ENCODE peak calls at places on chromosomes 11 and 22, in seven cellular contexts. V is naive thymus-derived CD4-positive, alpha-beta T cell; R is transverse colon; L is HCT116; D is CD4-positive, CD25-positive, alpha-beta regulatory T cell; J is tibial artery; A is IMR-90. M is an unnamed sample.

GRCh38 chr11:2154889-2155288 is 6.1 kb downstream of the INS start:
- DNase-seq in V (no peak), R (no peak), L (no peak), D (no peak), J (no peak), A (no peak), M (no peak)

GRCh38 chr11:86702387-86702983 is 30.1 kb upstream of the ME3 start:
- DNase-seq in V (no peak), R (no peak), L (no peak), D (no peak), J (no peak), A (no peak), M (no peak)

GRCh38 chr11:12224537-12224893 is 114.1 kb downstream of the MICAL2 start:
- DNase-seq in V (peak; percentile 86), R (peak; percentile 76), L (no peak), D (peak; percentile 90), J (peak; percentile 85), A (peak; percentile 94), M (no peak)

GRCh38 chr11:4436424-4436823 is 12.7 kb upstream of the OR52K2 start:
- DNase-seq in V (no peak), R (no peak), L (no peak), D (no peak), J (no peak), A (no peak), M (no peak)

GRCh38 chr22:20390394-20390907 is 3.5 kb upstream of the ZNF74 start:
- DNase-seq in V (no peak), R (no peak), L (no peak), D (no peak), J (no peak), A (no peak), M (no peak)

GRCh38 chr22:49350441-49351121 is 477.1 kb downstream of the BRD1 start:
- DNase-seq in V (no peak), R (peak; percentile 2), L (no peak), D (no peak), J (no peak), A (no peak), M (no peak)

GRCh38 chr22:36386351-36386899 is 1.3 kb downstream of the MYH9 start:
- DNase-seq in V (no peak), R (peak; percentile 69), L (no peak), D (no peak), J (no peak), A (no peak), M (peak; percentile 56)

GRCh38 chr11:22193348-22194051 is 615 bp downstream of the ANO5 start:
- DNase-seq in V (no peak), R (peak; percentile 14), L (no peak), D (no peak), J (peak; percentile 19), A (no peak), M (peak; percentile 55)

GRCh38 chr11:70755410-70756158 is 357.3 kb downstream of the CTTN start:
- DNase-seq in V (peak; percentile 17), R (peak; percentile 77), L (peak; percentile 31), D (peak; percentile 16), J (peak; percentile 55), A (peak; percentile 46), M (peak; percentile 99)

GRCh38 chr11:46918087-46918751 is at the start of gene LRP4:
- DNase-seq in V (no peak), R (peak; percentile 69), L (no peak), D (peak; percentile 14), J (no peak), A (no peak), M (peak; percentile 97)

GRCh38 chr11:45850446-45850845 is 3.2 kb downstream of the CRY2 start:
- DNase-seq in V (no peak), R (no peak), L (no peak), D (no peak), J (no peak), A (peak; percentile 67), M (no peak)

GRCh38 chr11:120342678-120343077 is 6.5 kb downstream of the ARHGEF12 start:
- DNase-seq in V (no peak), R (no peak), L (no peak), D (no peak), J (no peak), A (no peak), M (no peak)

GRCh38 chr11:120344302-120345004 is 8.2 kb downstream of the ARHGEF12 start:
- DNase-seq in V (peak; percentile 78), R (peak; percentile 18), L (peak; percentile 38), D (peak; percentile 78), J (no peak), A (peak; percentile 43), M (no peak)

GRCh38 chr11:120340529-120340928 is 4.3 kb downstream of the ARHGEF12 start:
- DNase-seq in V (no peak), R (no peak), L (no peak), D (no peak), J (no peak), A (peak; percentile 49), M (no peak)

GRCh38 chr11:120343429-120343828 is 7.2 kb downstream of the ARHGEF12 start:
- DNase-seq in V (no peak), R (no peak), L (no peak), D (no peak), J (peak; percentile 65), A (no peak), M (no peak)

DNA sequence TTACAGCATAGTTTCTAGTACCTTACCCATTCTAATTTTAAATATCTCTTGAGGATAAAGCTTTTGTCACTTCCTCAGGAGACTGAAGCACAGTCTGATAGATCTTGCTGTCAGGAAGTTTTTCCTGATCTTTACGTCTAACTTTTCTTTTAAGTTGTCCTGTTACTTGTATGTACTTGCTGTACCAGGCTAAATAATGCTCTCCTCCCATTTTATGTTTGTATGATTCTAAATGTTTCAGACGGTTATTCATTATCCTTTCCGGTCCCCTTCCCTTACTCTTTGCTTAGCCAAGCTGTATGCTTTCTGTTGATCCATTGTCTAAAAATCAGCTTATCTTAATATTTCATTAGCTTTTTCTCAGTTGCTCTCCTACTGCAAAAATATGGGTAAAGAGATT is 6.0 kb downstream of the ARHGEF12 start:
- DNase-seq in V (no peak), R (no peak), L (no peak), D (no peak), J (no peak), A (no peak), M (no peak)
- H3K4me3 ChIP-seq in V (no peak overlapping the region), R (no peak overlapping the region), L (no peak overlapping the region), D (no peak overlapping the region), J (no peak overlapping the region), A (no peak overlapping the region), M (no peak overlapping the region)

GRCh38 chr22:46047226-46047625 is 70.3 kb upstream of the WNT7B start:
- DNase-seq in V (no peak), R (no peak), L (no peak), D (no peak), J (no peak), A (no peak), M (no peak)
- H3K27me3 ChIP-seq in V (no peaks in the 10 kb centered on the region), R (no peaks in the 10 kb centered on the region), L (no peaks in the 10 kb centered on the region), D (no peaks in the 10 kb centered on the region), J (no peaks in the 10 kb centered on the region), A (no peaks in the 10 kb centered on the region), M (peaks cover 25% of the 10 kb centered on the region)

DNA sequence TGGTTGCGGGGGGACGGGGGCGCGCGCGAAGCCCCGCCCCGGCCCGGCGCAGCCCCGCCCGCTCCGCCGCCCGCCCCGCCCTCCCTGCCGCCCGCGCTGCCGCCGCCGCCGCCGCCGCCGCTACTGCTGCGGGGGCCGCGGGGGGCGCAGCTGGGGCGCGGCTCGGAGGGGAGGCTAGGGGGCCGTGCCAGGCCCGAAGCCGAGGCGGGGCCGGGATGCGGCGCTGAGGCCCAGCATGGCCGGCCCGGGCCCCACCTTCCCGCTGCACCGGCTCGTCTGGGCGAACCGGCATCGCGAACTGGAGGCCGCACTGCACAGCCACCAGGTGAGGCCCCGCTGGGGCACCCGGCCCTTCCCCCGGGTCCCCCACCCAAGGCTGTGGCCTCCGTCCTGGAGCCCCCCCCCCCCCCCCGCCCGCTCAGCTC is at the start of gene ANKRD13D:
- DNase-seq in V (no peak), R (no peak), L (no peak), D (no peak), J (no peak), A (no peak), M (no peak)
- H3K36me3 ChIP-seq in V (peaks cover 48% of the 10 kb centered on the region), R (no peaks in the 10 kb centered on the region), L (peaks cover 38% of the 10 kb centered on the region), D (peaks cover 48% of the 10 kb centered on the region), J (peaks cover 52% of the 10 kb centered on the region), A (peaks cover 40% of the 10 kb centered on the region), M (peaks cover 3% of the 10 kb centered on the region)

GRCh38 chr11:120648706-120649250 is 137.2 kb downstream of the GRIK4 start:
- DNase-seq in V (no peak), R (no peak), L (no peak), D (no peak), J (no peak), A (no peak), M (no peak)

GRCh38 chr11:120647681-120648080 is 136.1 kb downstream of the GRIK4 start:
- DNase-seq in V (no peak), R (no peak), L (no peak), D (no peak), J (no peak), A (no peak), M (no peak)

GRCh38 chr11:120643254-120643653 is 131.7 kb downstream of the GRIK4 start:
- DNase-seq in V (no peak), R (no peak), L (no peak), D (no peak), J (no peak), A (no peak), M (no peak)

GRCh38 chr11:120646206-120646605 is 134.7 kb downstream of the GRIK4 start:
- DNase-seq in V (no peak), R (no peak), L (no peak), D (no peak), J (no peak), A (no peak), M (peak; percentile 71)

GRCh38 chr11:120645639-120646038 is 134.1 kb downstream of the GRIK4 start:
- DNase-seq in V (no peak), R (no peak), L (no peak), D (no peak), J (no peak), A (no peak), M (peak; percentile 86)
- H3K4me3 ChIP-seq in V (no peak overlapping the region), R (no peak overlapping the region), L (no peak overlapping the region), D (no peak overlapping the region), J (no peak overlapping the region), A (no peak overlapping the region), M (no peak overlapping the region)

M was measured in H7.